ENCODE peak calls at places on chromosomes 4 and X, in five cellular contexts. N is AG04450, E is heart left ventricle, C is epithelial cell of esophagus, V is pancreas. Z is an unnamed sample.

GRCh38 chr4:25177147-25177546 is 16.9 kb upstream of the SEPSECS start:
- DNase-seq in C (no peak), V (no peak), E (no peak), N (no peak), Z (no peak)

GRCh38 chr4:166277406-166277805 is 404.4 kb downstream of the TLL1 start:
- DNase-seq in E (no peak), V (no peak), N (no peak), C (no peak), Z (peak; percentile 38)

GRCh38 chr4:154511990-154512389 is 20.4 kb upstream of the DCHS2 start:
- DNase-seq in V (no peak), C (no peak), N (no peak), E (no peak), Z (no peak)

GRCh38 chr4:142352682-142353081 is 493.4 kb downstream of the INPP4B start:
- DNase-seq in N (no peak), E (no peak), V (no peak), C (no peak), Z (no peak)

GRCh38 chrX:9562851-9563250 is 98.0 kb downstream of the TBL1X start:
- DNase-seq in C (peak; percentile 45), V (no peak), E (peak; percentile 36), N (peak; percentile 71), Z (peak; percentile 90)

GRCh38 chrX:150544222-150544787 is 24.1 kb upstream of the MTM1 start:
- DNase-seq in E (no peak), N (no peak), C (no peak), V (no peak), Z (peak; percentile 42)

GRCh38 chr4:65508169-65508568 is 162.1 kb downstream of the EPHA5 start:
- DNase-seq in C (peak; percentile 80), E (no peak), V (no peak), N (peak; percentile 1), Z (peak; percentile 78)

GRCh38 chr4:99054428-99054994 is 34.1 kb downstream of the ADH5 start:
- DNase-seq in N (no peak), E (no peak), V (no peak), C (no peak), Z (no peak)

GRCh38 chrX:26958261-26958660 is 504.9 kb downstream of the PPP4R3C start:
- DNase-seq in C (no peak), E (no peak), V (no peak), N (no peak), Z (no peak)

GRCh38 chr4:74410272-74410671 is 34.7 kb upstream of the AREG start:
- DNase-seq in E (no peak), C (peak; percentile 97), V (no peak), N (no peak), Z (peak; percentile 72)

GRCh38 chr4:69069085-69069484 is 27.2 kb upstream of the UGT2B7 start:
- DNase-seq in N (no peak), E (no peak), V (no peak), C (no peak), Z (no peak)

DNA sequence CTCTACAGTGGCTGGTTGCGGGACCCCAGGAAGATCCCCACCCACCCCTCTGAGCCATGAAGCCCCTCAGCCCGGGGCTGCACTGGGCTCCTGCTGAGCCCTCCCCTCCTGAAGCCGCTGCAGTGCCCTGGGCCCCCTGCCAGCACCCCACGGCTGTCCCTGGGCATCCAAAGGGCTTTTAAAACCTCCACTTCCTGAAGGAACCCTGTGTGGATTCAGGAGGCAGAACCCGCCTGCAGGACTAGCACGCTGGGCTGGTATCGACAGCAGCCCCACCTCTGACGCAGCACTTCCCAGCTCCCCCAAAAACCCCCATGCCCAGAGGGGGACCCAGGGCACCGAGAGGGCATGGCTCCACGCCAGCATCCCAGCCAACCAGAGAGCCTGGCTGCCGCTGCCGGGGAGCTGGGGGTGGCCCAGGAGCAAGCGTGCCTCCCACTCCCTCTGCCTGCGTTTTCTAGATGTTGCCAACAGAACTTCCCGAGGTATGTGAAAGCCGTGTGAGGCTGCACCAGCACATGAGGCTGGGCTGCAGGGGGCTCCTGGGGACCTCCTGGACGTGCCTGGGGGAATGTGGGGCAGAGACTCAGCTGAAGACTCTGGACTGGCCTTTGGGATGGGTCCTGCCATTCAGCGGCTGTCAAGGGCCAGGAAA is 6.3 kb downstream of the MXD4 start:
- DNase-seq in N (no peak), E (peak; percentile 42), C (no peak), V (peak; percentile 30), Z (peak; percentile 55)
- H3K4me3 ChIP-seq in N (no peak overlapping the region), E (no peak overlapping the region), C (no peak overlapping the region), V (no peak overlapping the region), Z (no peak overlapping the region)

GRCh38 chr4:12723849-12724447 is 760.2 kb downstream of the RAB28 start:
- DNase-seq in E (no peak), V (no peak), C (peak; percentile 3), N (no peak), Z (peak; percentile 12)

GRCh38 chr4:12729384-12729783 is 754.8 kb downstream of the RAB28 start:
- DNase-seq in E (no peak), C (peak; percentile 24), V (no peak), N (no peak), Z (peak; percentile 43)

GRCh38 chr4:12724520-12724919 is 759.6 kb downstream of the RAB28 start:
- DNase-seq in V (no peak), N (no peak), E (no peak), C (peak; percentile 14), Z (peak; percentile 26)
- TF ChIP-seq CTCF in V (peak; percentile 17), N (peak; percentile 40), E (peak; percentile 48), C (peak; percentile 56), Z (peak; percentile 58)

GRCh38 chrX:38326086-38326485 is 1.2 kb downstream of the RPGR start:
- DNase-seq in E (no peak), V (no peak), N (no peak), C (no peak), Z (no peak)
- H3K4me3 ChIP-seq in E (no peak overlapping the region), V (peak overlapping the region; percentile 60), N (peak overlapping the region; percentile 74), C (peak overlapping the region; percentile 61), Z (peak overlapping the region; percentile 79)

GRCh38 chrX:50978920-50979660 is 68.6 kb downstream of the BMP15 start:
- DNase-seq in E (no peak), N (no peak), C (no peak), V (no peak), Z (no peak)
- TF ChIP-seq CTCF in E (no peak), N (no peak), C (no peak), V (no peak), Z (no peak)

GRCh38 chr4:3655485-3656429 is 110.4 kb upstream of the ADRA2C start:
- DNase-seq in E (no peak), N (no peak), V (no peak), C (no peak), Z (no peak)
- H3K4me3 ChIP-seq in E (no peak overlapping the region), N (no peak overlapping the region), V (no peak overlapping the region), C (no peak overlapping the region), Z (no peak overlapping the region)

GRCh38 chrX:132634521-132634920 is 145.7 kb upstream of the MBNL3 start:
- DNase-seq in N (no peak), V (no peak), E (no peak), C (no peak), Z (no peak)

GRCh38 chrX:132638313-132638712 is 149.5 kb upstream of the MBNL3 start:
- DNase-seq in C (no peak), V (no peak), E (no peak), N (no peak), Z (no peak)

GRCh38 chrX:132631579-132632232 is 142.9 kb upstream of the MBNL3 start:
- DNase-seq in N (no peak), V (no peak), C (peak; percentile 41), E (no peak), Z (peak; percentile 52)

DNA sequence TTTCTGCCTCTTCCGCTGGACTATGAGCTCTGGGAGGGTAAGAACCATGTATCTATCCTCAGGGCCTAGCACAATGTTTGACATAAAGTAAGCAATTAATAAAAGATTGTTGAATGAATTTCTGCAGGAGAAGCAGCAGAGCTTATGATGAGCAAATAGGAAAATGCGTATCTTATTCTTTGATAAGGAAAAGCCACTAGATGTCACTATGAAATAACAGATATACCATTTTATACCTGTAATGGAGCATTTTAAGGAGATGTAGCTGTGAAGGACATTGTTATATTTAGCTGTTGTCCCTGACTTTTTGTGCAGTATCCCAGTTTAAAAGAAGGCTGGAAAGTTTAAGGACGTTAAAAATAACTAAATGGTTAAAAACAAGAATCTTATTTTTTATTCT is 147.2 kb upstream of the MBNL3 start:
- DNase-seq in E (no peak), N (no peak), V (no peak), C (peak; percentile 8), Z (peak; percentile 16)
- TF ChIP-seq CTCF in E (no peak), N (no peak), V (no peak), C (no peak), Z (no peak)

GRCh38 chr4:72709475-72709874 is 140.5 kb upstream of the ADAMTS3 start:
- DNase-seq in N (no peak), C (no peak), E (no peak), V (no peak), Z (no peak)

GRCh38 chr4:72701987-72702819 is 133.2 kb upstream of the ADAMTS3 start:
- DNase-seq in N (peak; percentile 10), C (peak; percentile 58), E (no peak), V (peak; percentile 19), Z (peak; percentile 85)

GRCh38 chr4:72706633-72707032 is 137.6 kb upstream of the ADAMTS3 start:
- DNase-seq in E (no peak), C (no peak), N (no peak), V (no peak), Z (no peak)
- H3K4me3 ChIP-seq in E (no peak overlapping the region), C (no peak overlapping the region), N (no peak overlapping the region), V (no peak overlapping the region), Z (no peak overlapping the region)

GRCh38 chrX:145405012-145405411 is 157.7 kb downstream of the SPANXN1 start:
- DNase-seq in V (peak; percentile 19), E (no peak), N (no peak), C (peak; percentile 36), Z (peak; percentile 13)
- TF ChIP-seq CTCF in V (peak; percentile 68), E (peak; percentile 28), N (peak; percentile 33), C (peak; percentile 47), Z (peak; percentile 44)

DNA sequence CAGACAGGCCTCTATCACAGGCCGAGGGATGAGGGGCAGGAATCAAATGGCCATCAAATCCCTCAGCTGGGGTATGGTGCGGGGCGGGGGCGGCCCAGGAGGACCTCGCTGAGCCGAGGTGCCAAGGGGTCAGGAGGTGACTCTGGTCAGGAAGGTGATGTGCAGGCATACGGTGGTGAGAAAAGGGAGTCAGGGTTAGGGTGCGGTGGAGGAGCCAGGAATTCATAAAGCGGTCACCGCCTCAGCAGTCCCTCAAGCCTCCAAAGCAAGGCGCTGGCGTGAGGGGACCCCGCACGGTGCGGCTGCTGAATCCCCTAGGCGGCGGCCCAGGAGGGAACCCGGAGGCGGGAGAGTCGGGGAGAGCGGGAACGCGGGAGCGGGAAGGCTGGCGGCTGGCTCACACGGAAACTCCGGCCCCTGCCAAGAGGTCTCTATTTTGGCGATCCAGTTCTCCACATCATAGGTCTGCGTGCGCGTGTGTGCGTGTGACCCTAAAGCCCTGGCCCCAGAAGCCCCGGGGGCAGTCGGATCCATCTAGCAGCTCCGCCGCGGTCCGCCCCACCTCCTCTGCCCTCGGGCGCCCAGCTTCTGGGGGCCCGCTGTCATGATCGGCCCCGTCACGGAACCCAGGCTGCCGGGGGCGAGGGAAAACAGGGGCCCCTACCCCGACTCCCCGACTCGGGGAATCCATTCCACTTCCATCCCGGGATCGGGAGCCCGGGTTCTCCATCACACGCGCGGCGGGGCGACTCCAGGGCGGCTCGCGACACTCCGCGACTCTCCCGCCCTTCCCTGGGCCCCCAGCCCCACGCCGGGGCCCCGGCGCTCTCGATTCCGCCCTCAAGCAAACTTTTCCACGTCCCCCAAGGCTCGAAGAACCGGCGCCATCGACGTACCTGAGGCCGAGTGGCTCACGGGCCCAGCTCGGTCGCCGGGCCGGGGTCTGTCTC is 593 bp downstream of the ELF4 start:
- DNase-seq in E (no peak), N (no peak), V (no peak), C (no peak), Z (no peak)
- H3K4me3 ChIP-seq in E (peak overlapping the region; percentile 39), N (peak overlapping the region; percentile 62), V (peak overlapping the region; percentile 52), C (peak overlapping the region; percentile 58), Z (peak overlapping the region; percentile 63)

GRCh38 chr4:169152899-169153298 is 117.9 kb downstream of the SH3RF1 start:
- DNase-seq in E (no peak), V (no peak), C (no peak), N (no peak), Z (no peak)
- TF ChIP-seq CTCF in E (no peak), V (no peak), C (peak; percentile 8), N (peak; percentile 31), Z (peak; percentile 40)